ENCODE peak calls at places on chromosomes 3 and 15, in four cellular contexts. One of them, this sample, is unnamed.

GRCh38 chr15:89495638-89496145 is 691 bp downstream of the RHCG start:
- DNase-seq in sigmoid colon: no peak
- DNase-seq in GM12864: no peak
- DNase-seq in choroid plexus epithelial cell: no peak
- DNase-seq in this sample: no peak

GRCh38 chr3:193347507-193348501 is 30.7 kb downstream of the ATP13A5 start:
- DNase-seq in sigmoid colon: no peak
- DNase-seq in GM12864: no peak
- DNase-seq in choroid plexus epithelial cell: no peak
- DNase-seq in this sample: no peak

GRCh38 chr15:48682949-48683651 is 37.6 kb upstream of the FBN1 start:
- DNase-seq in sigmoid colon: peak; percentile 80
- DNase-seq in GM12864: no peak
- DNase-seq in choroid plexus epithelial cell: peak; percentile 85
- DNase-seq in this sample: no peak

GRCh38 chr3:33687406-33688010 is 30.5 kb downstream of the CLASP2 start:
- DNase-seq in sigmoid colon: no peak
- DNase-seq in GM12864: no peak
- DNase-seq in choroid plexus epithelial cell: peak; percentile 76
- DNase-seq in this sample: no peak

GRCh38 chr3:147407495-147408179 is 1.3 kb upstream of the ZIC4 start:
- DNase-seq in sigmoid colon: no peak
- DNase-seq in GM12864: no peak
- DNase-seq in choroid plexus epithelial cell: peak; percentile 52
- DNase-seq in this sample: no peak

GRCh38 chr15:51350723-51351122 is 9.3 kb downstream of the GLDN start:
- DNase-seq in sigmoid colon: no peak
- DNase-seq in GM12864: no peak
- DNase-seq in choroid plexus epithelial cell: no peak
- DNase-seq in this sample: no peak

GRCh38 chr3:62582495-62583172 is 209.3 kb upstream of the FEZF2 start:
- DNase-seq in sigmoid colon: no peak
- DNase-seq in GM12864: no peak
- DNase-seq in choroid plexus epithelial cell: no peak
- DNase-seq in this sample: no peak

GRCh38 chr15:84669726-84670125 is 11.7 kb upstream of the NMB start:
- DNase-seq in sigmoid colon: no peak
- DNase-seq in GM12864: no peak
- DNase-seq in choroid plexus epithelial cell: no peak
- DNase-seq in this sample: no peak

GRCh38 chr3:42148982-42149432 is 57.9 kb downstream of the TRAK1 start:
- DNase-seq in sigmoid colon: peak; percentile 87
- DNase-seq in GM12864: no peak
- DNase-seq in choroid plexus epithelial cell: peak; percentile 92
- DNase-seq in this sample: no peak

GRCh38 chr3:197801801-197802504 is 10.9 kb downstream of the LRCH3 start:
- DNase-seq in sigmoid colon: no peak
- DNase-seq in GM12864: no peak
- DNase-seq in choroid plexus epithelial cell: peak; percentile 56
- DNase-seq in this sample: no peak

GRCh38 chr15:75843618-75844610 is 667 bp downstream of the UBE2Q2 start:
- DNase-seq in sigmoid colon: peak; percentile 84
- DNase-seq in GM12864: peak; percentile 18
- DNase-seq in choroid plexus epithelial cell: peak; percentile 56
- DNase-seq in this sample: peak; percentile 87

GRCh38 chr3:108100906-108101305 is 10.1 kb upstream of the CD47 start:
- DNase-seq in sigmoid colon: no peak
- DNase-seq in GM12864: peak; percentile 94
- DNase-seq in choroid plexus epithelial cell: no peak
- DNase-seq in this sample: peak; percentile 64

GRCh38 chr3:62614527-62614926 is 241.2 kb upstream of the FEZF2 start:
- DNase-seq in sigmoid colon: no peak
- DNase-seq in GM12864: no peak
- DNase-seq in choroid plexus epithelial cell: no peak
- DNase-seq in this sample: no peak

GRCh38 chr15:34216527-34217270 is 6.8 kb upstream of the KATNBL1 start:
- DNase-seq in sigmoid colon: no peak
- DNase-seq in GM12864: no peak
- DNase-seq in choroid plexus epithelial cell: no peak
- DNase-seq in this sample: no peak

GRCh38 chr15:78076231-78077052 is 1.1 kb downstream of the TBC1D2B start:
- DNase-seq in sigmoid colon: peak; percentile 67
- DNase-seq in GM12864: no peak
- DNase-seq in choroid plexus epithelial cell: peak; percentile 41
- DNase-seq in this sample: no peak

GRCh38 chr3:106673926-106674569 is 703.2 kb upstream of the CCDC54 start:
- DNase-seq in sigmoid colon: no peak
- DNase-seq in GM12864: no peak
- DNase-seq in choroid plexus epithelial cell: no peak
- DNase-seq in this sample: no peak

GRCh38 chr3:115518100-115518852 is 105.0 kb upstream of the GAP43 start:
- DNase-seq in sigmoid colon: no peak
- DNase-seq in GM12864: no peak
- DNase-seq in choroid plexus epithelial cell: peak; percentile 85
- DNase-seq in this sample: no peak

GRCh38 chr3:13595001-13595421 is 46.1 kb downstream of the FBLN2 start:
- DNase-seq in sigmoid colon: peak; percentile 52
- DNase-seq in GM12864: no peak
- DNase-seq in choroid plexus epithelial cell: peak; percentile 17
- DNase-seq in this sample: no peak

GRCh38 chr3:141426404-141427034 is 58.2 kb downstream of the ZBTB38 start:
- DNase-seq in sigmoid colon: peak; percentile 95
- DNase-seq in GM12864: no peak
- DNase-seq in choroid plexus epithelial cell: peak; percentile 90
- DNase-seq in this sample: no peak

GRCh38 chr3:59709702-59710555 is 660.1 kb upstream of the CFAP20DC start:
- DNase-seq in sigmoid colon: peak; percentile 68
- DNase-seq in GM12864: no peak
- DNase-seq in choroid plexus epithelial cell: no peak
- DNase-seq in this sample: no peak

GRCh38 chr3:157175678-157176077 is 15.7 kb upstream of the CCNL1 start:
- DNase-seq in sigmoid colon: peak; percentile 76
- DNase-seq in GM12864: no peak
- DNase-seq in choroid plexus epithelial cell: peak; percentile 32
- DNase-seq in this sample: peak; percentile 41

GRCh38 chr15:43930556-43930955 is 103.8 kb downstream of the WDR76 start:
- DNase-seq in sigmoid colon: no peak
- DNase-seq in GM12864: no peak
- DNase-seq in choroid plexus epithelial cell: no peak
- DNase-seq in this sample: no peak

GRCh38 chr15:40516322-40516721 is 45.5 kb downstream of the CHST14 start:
- DNase-seq in sigmoid colon: no peak
- DNase-seq in GM12864: no peak
- DNase-seq in choroid plexus epithelial cell: no peak
- DNase-seq in this sample: no peak

GRCh38 chr3:15271785-15272381 is 60.5 kb downstream of the SH3BP5 start:
- DNase-seq in sigmoid colon: peak; percentile 80
- DNase-seq in GM12864: peak; percentile 84
- DNase-seq in choroid plexus epithelial cell: no peak
- DNase-seq in this sample: peak; percentile 75

GRCh38 chr3:64150527-64151238 is 74.6 kb downstream of the PRICKLE2 start:
- DNase-seq in sigmoid colon: peak; percentile 92
- DNase-seq in GM12864: no peak
- DNase-seq in choroid plexus epithelial cell: peak; percentile 98
- DNase-seq in this sample: no peak

GRCh38 chr3:116873142-116873541 is 163.6 kb downstream of the TUSC7 start:
- DNase-seq in sigmoid colon: no peak
- DNase-seq in GM12864: no peak
- DNase-seq in choroid plexus epithelial cell: no peak
- DNase-seq in this sample: no peak

GRCh38 chr15:76147906-76148553 is 88.2 kb downstream of the TMEM266 start:
- DNase-seq in sigmoid colon: peak; percentile 61
- DNase-seq in GM12864: no peak
- DNase-seq in choroid plexus epithelial cell: peak; percentile 50
- DNase-seq in this sample: peak; percentile 76

GRCh38 chr15:76954744-76955143 is 23.2 kb downstream of the RCN2 start:
- DNase-seq in sigmoid colon: no peak
- DNase-seq in GM12864: no peak
- DNase-seq in choroid plexus epithelial cell: no peak
- DNase-seq in this sample: no peak

GRCh38 chr3:26657406-26657976 is 34.9 kb downstream of the LRRC3B start:
- DNase-seq in sigmoid colon: no peak
- DNase-seq in GM12864: no peak
- DNase-seq in choroid plexus epithelial cell: no peak
- DNase-seq in this sample: no peak
- TF ChIP-seq CTCF in sigmoid colon: no peak
- TF ChIP-seq CTCF in GM12864: no peak
- TF ChIP-seq CTCF in choroid plexus epithelial cell: no peak
- TF ChIP-seq CTCF in this sample: no peak

GRCh38 chr3:22908974-22909507 is 294.1 kb upstream of the UBE2E2 start:
- DNase-seq in sigmoid colon: no peak
- DNase-seq in GM12864: no peak
- DNase-seq in choroid plexus epithelial cell: no peak
- DNase-seq in this sample: no peak

DNA sequence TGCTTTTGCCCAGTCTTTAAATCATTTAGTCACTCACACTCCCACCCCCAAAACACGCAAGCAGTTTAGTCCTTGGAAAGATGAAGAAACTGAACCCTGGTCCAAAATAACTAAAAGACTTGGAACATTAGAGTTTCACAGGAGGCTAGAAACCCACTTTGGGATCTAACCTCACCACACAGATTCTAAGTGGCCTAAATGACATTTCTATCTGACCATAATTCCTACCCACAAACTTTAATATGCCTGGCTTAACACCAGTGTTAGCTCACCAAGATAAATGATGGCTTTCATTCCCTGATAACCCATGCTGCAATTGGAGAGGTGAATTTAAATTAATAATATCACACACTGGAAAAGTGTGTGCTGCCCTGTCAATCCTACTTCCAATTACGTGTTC is 295.3 kb upstream of the UBE2E2 start:
- DNase-seq in sigmoid colon: no peak
- DNase-seq in GM12864: no peak
- DNase-seq in choroid plexus epithelial cell: no peak
- DNase-seq in this sample: no peak
- TF ChIP-seq CTCF in sigmoid colon: no peak
- TF ChIP-seq CTCF in GM12864: no peak
- TF ChIP-seq CTCF in choroid plexus epithelial cell: no peak
- TF ChIP-seq CTCF in this sample: no peak

GRCh38 chr3:9800529-9800928 is 7.6 kb downstream of the ARPC4 start:
- DNase-seq in sigmoid colon: no peak
- DNase-seq in GM12864: no peak
- DNase-seq in choroid plexus epithelial cell: no peak
- DNase-seq in this sample: no peak
- TF ChIP-seq CTCF in sigmoid colon: no peak
- TF ChIP-seq CTCF in GM12864: peak; percentile 36
- TF ChIP-seq CTCF in choroid plexus epithelial cell: peak; percentile 52
- TF ChIP-seq CTCF in this sample: peak; percentile 4

GRCh38 chr3:55899887-55900286 is 412.8 kb upstream of the WNT5A start:
- DNase-seq in sigmoid colon: no peak
- DNase-seq in GM12864: no peak
- DNase-seq in choroid plexus epithelial cell: no peak
- DNase-seq in this sample: no peak

GRCh38 chr3:55893045-55893664 is 406.0 kb upstream of the WNT5A start:
- DNase-seq in sigmoid colon: no peak
- DNase-seq in GM12864: no peak
- DNase-seq in choroid plexus epithelial cell: peak; percentile 43
- DNase-seq in this sample: no peak

GRCh38 chr3:55894605-55895004 is 407.5 kb upstream of the WNT5A start:
- DNase-seq in sigmoid colon: no peak
- DNase-seq in GM12864: no peak
- DNase-seq in choroid plexus epithelial cell: no peak
- DNase-seq in this sample: no peak

GRCh38 chr3:55896155-55896554 is 409.0 kb upstream of the WNT5A start:
- DNase-seq in sigmoid colon: no peak
- DNase-seq in GM12864: no peak
- DNase-seq in choroid plexus epithelial cell: no peak
- DNase-seq in this sample: no peak

GRCh38 chr3:55897573-55898224 is 410.6 kb upstream of the WNT5A start:
- DNase-seq in sigmoid colon: no peak
- DNase-seq in GM12864: no peak
- DNase-seq in choroid plexus epithelial cell: peak; percentile 49
- DNase-seq in this sample: no peak
- TF ChIP-seq CTCF in sigmoid colon: peak; percentile 12
- TF ChIP-seq CTCF in GM12864: no peak
- TF ChIP-seq CTCF in choroid plexus epithelial cell: peak; percentile 55
- TF ChIP-seq CTCF in this sample: no peak

DNA sequence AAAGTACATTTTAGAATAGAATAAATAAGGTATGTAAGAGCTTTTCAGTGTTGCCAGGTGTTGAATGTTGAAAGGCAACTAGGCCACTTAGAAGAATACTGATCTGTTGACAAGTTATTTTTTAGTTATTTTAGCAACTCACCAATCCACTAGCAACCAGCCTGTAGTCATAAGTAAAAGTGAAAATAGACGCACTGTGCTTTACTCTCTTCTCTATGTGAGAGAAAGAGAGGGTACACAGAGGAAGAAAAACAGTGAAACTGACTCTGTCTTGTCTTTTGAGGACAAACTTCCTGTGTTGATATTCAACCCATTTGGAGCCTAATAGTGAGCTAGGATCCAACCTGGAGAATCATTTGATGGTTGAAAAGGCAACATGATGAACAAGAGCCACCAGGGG is 327.1 kb upstream of the GOLIM4 start:
- DNase-seq in sigmoid colon: no peak
- DNase-seq in GM12864: no peak
- DNase-seq in choroid plexus epithelial cell: no peak
- DNase-seq in this sample: no peak
- TF ChIP-seq CTCF in sigmoid colon: no peak
- TF ChIP-seq CTCF in GM12864: no peak
- TF ChIP-seq CTCF in choroid plexus epithelial cell: no peak
- TF ChIP-seq CTCF in this sample: no peak

GRCh38 chr3:44762170-44762677 is 630 bp downstream of the KIF15 start:
- DNase-seq in sigmoid colon: no peak
- DNase-seq in GM12864: no peak
- DNase-seq in choroid plexus epithelial cell: peak; percentile 20
- DNase-seq in this sample: no peak
- TF ChIP-seq CTCF in sigmoid colon: no peak
- TF ChIP-seq CTCF in GM12864: no peak
- TF ChIP-seq CTCF in choroid plexus epithelial cell: no peak
- TF ChIP-seq CTCF in this sample: no peak

DNA sequence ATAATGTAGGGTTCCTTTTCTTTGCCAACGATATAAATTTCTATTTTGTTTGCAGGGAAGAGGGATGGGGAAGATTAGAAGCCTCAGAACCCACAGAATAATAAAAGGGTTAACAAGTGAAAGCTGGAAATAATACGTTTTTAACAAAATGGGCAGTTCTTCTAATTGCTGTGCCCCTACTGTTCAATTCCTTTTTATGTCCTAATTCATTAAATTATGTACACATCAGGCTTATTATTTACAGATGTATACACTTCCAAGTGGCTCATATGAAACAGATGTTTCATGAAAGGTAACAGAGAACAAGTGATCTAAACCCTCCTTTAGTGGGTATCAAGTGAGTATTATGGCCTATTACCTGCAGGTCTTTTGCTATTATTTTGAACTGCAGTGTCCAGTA is 16.2 kb downstream of the RARB start:
- DNase-seq in sigmoid colon: no peak
- DNase-seq in GM12864: no peak
- DNase-seq in choroid plexus epithelial cell: no peak
- DNase-seq in this sample: no peak
- TF ChIP-seq CTCF in sigmoid colon: no peak
- TF ChIP-seq CTCF in GM12864: no peak
- TF ChIP-seq CTCF in choroid plexus epithelial cell: no peak
- TF ChIP-seq CTCF in this sample: no peak

DNA sequence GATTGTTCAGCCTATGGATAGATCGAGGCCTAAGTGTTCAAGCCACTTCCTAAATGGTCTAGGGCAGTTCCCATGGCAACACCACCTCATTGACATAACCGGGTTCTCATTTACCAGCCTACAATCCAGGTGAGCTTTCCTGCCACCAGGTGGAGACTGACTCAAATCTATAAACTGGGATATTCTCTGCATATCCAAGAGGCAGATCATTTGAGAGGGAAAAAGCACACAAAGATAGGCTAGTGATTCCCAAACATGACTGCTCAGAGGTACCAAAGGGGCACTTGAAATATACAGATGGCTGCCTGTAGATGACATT is 141.3 kb upstream of the PROK2 start:
- DNase-seq in sigmoid colon: no peak
- DNase-seq in GM12864: no peak
- DNase-seq in choroid plexus epithelial cell: peak; percentile 47
- DNase-seq in this sample: peak; percentile 45
- TF ChIP-seq CTCF in sigmoid colon: no peak
- TF ChIP-seq CTCF in GM12864: peak; percentile 59
- TF ChIP-seq CTCF in choroid plexus epithelial cell: peak; percentile 54
- TF ChIP-seq CTCF in this sample: peak; percentile 43

This sample was measured in GM13977.